ENCODE peak calls at places on chromosome 12, in five cellular contexts. O is ureter; K is fibroblast of the conjunctiva; Q is choroid plexus epithelial cell; S is CD4-positive, CD25-positive, alpha-beta regulatory T cell. G is an unnamed sample.

GRCh38 chr12:119594772-119595445 is 1.3 kb downstream of the TMEM233 start:
- DNase-seq in O (no peak), K (no peak), Q (no peak), S (no peak), G (peak; percentile 75)

GRCh38 chr12:124508323-124509096 is 58.9 kb downstream of the NCOR2 start:
- DNase-seq in O (no peak), K (no peak), Q (peak; percentile 39), S (no peak), G (no peak)

GRCh38 chr12:23482571-23482970 is 466.9 kb downstream of the SOX5 start:
- DNase-seq in O (no peak), K (no peak), Q (no peak), S (no peak), G (no peak)

GRCh38 chr12:109983432-109984142 is 12.6 kb downstream of the GIT2 start:
- DNase-seq in O (no peak), K (no peak), Q (no peak), S (no peak), G (peak; percentile 39)

GRCh38 chr12:120534203-120534702 is at the start of gene RNF10:
- DNase-seq in O (peak; percentile 85), K (peak; percentile 80), Q (peak; percentile 92), S (peak; percentile 75), G (peak; percentile 93)

GRCh38 chr12:9221476-9221875 is 13.3 kb upstream of the PZP start:
- DNase-seq in O (no peak), K (no peak), Q (no peak), S (no peak), G (no peak)

GRCh38 chr12:53575502-53576264 is 50.5 kb downstream of the ATF7 start:
- DNase-seq in O (no peak), K (peak; percentile 69), Q (peak; percentile 75), S (no peak), G (peak; percentile 43)

GRCh38 chr12:89354630-89354931 is 2.3 kb upstream of the DUSP6 start:
- DNase-seq in O (no peak), K (no peak), Q (peak; percentile 19), S (no peak), G (no peak)

GRCh38 chr12:31231611-31232360 is 94.2 kb downstream of the SINHCAF start:
- DNase-seq in O (no peak), K (no peak), Q (no peak), S (no peak), G (peak; percentile 25)

GRCh38 chr12:49089831-49090773 is 4.5 kb downstream of the DHH start:
- DNase-seq in O (no peak), K (no peak), Q (peak; percentile 54), S (no peak), G (peak; percentile 91)

GRCh38 chr12:47820631-47821345 is 1.1 kb upstream of the HDAC7 start:
- DNase-seq in O (peak; percentile 92), K (peak; percentile 96), Q (peak; percentile 97), S (no peak), G (peak; percentile 100)

GRCh38 chr12:60498656-60499055 is 902.8 kb downstream of the SLC16A7 start:
- DNase-seq in O (no peak), K (no peak), Q (no peak), S (no peak), G (no peak)

GRCh38 chr12:18690653-18691052 is 47.2 kb downstream of the PLCZ1 start:
- DNase-seq in O (no peak), K (no peak), Q (peak; percentile 74), S (no peak), G (peak; percentile 56)

GRCh38 chr12:132761032-132761910 is at the start of gene ANKLE2:
- DNase-seq in O (no peak), K (peak; percentile 20), Q (peak; percentile 81), S (peak; percentile 48), G (peak; percentile 97)

GRCh38 chr12:39846971-39847661 is 227.5 kb upstream of the ABCD2 start:
- DNase-seq in O (no peak), K (peak; percentile 0), Q (peak; percentile 16), S (no peak), G (no peak)

GRCh38 chr12:49358548-49359141 is 8.6 kb upstream of the SPATS2 start:
- DNase-seq in O (no peak), K (peak; percentile 65), Q (peak; percentile 84), S (no peak), G (peak; percentile 82)

GRCh38 chr12:124928095-124928911 is 13.9 kb upstream of the UBC start:
- DNase-seq in O (peak; percentile 74), K (peak; percentile 69), Q (peak; percentile 91), S (no peak), G (no peak)

GRCh38 chr12:71752887-71753286 is 1.8 kb upstream of the RAB21 start:
- DNase-seq in O (no peak), K (no peak), Q (no peak), S (no peak), G (no peak)

GRCh38 chr12:109716512-109717389 is 3.1 kb downstream of the FAM222A start:
- DNase-seq in O (peak; percentile 59), K (no peak), Q (no peak), S (no peak), G (peak; percentile 65)

GRCh38 chr12:113537041-113537750 is 65.5 kb upstream of the LHX5 start:
- DNase-seq in O (no peak), K (no peak), Q (no peak), S (no peak), G (no peak)

GRCh38 chr12:64864319-64864718 is 39.9 kb downstream of the TBC1D30 start:
- DNase-seq in O (no peak), K (no peak), Q (no peak), S (no peak), G (no peak)

GRCh38 chr12:42463671-42464070 is 125.9 kb downstream of the PRICKLE1 start:
- DNase-seq in O (no peak), K (no peak), Q (no peak), S (no peak), G (no peak)

GRCh38 chr12:123747309-123747708 is 14.8 kb upstream of the DNAH10 start:
- DNase-seq in O (no peak), K (no peak), Q (no peak), S (no peak), G (no peak)